ENCODE peak calls at places on chromosome 2, in six cellular contexts. One of them, this sample, is unnamed. For H3K4me1, the result is how much of the 10 kb centered on the place peaks cover.

GRCh38 chr2:230671117-230671516 is 41.5 kb upstream of the CAB39 start:
- DNase-seq in HCT116: no peak
- DNase-seq in GM23338: no peak
- DNase-seq in SK-N-SH: no peak
- DNase-seq in neural progenitor cell: no peak
- DNase-seq in OCI-LY7: no peak
- DNase-seq in this sample: no peak

GRCh38 chr2:229313591-229313990 is 42.5 kb upstream of the PID1 start:
- DNase-seq in HCT116: no peak
- DNase-seq in GM23338: no peak
- DNase-seq in SK-N-SH: no peak
- DNase-seq in neural progenitor cell: no peak
- DNase-seq in OCI-LY7: no peak
- DNase-seq in this sample: no peak

GRCh38 chr2:205609036-205609607 is 73.2 kb upstream of the NRP2 start:
- DNase-seq in HCT116: no peak
- DNase-seq in GM23338: no peak
- DNase-seq in SK-N-SH: no peak
- DNase-seq in neural progenitor cell: no peak
- DNase-seq in OCI-LY7: no peak
- DNase-seq in this sample: no peak

GRCh38 chr2:16025211-16025875 is 85.0 kb downstream of the MYCN start:
- DNase-seq in HCT116: no peak
- DNase-seq in GM23338: no peak
- DNase-seq in SK-N-SH: no peak
- DNase-seq in neural progenitor cell: no peak
- DNase-seq in OCI-LY7: no peak
- DNase-seq in this sample: no peak

GRCh38 chr2:137383391-137383790 is 580.9 kb upstream of the HNMT start:
- DNase-seq in HCT116: no peak
- DNase-seq in GM23338: peak
- DNase-seq in SK-N-SH: no peak
- DNase-seq in neural progenitor cell: peak
- DNase-seq in OCI-LY7: peak
- DNase-seq in this sample: no peak

GRCh38 chr2:144367030-144367429 is 152.9 kb downstream of the ZEB2 start:
- DNase-seq in HCT116: no peak
- DNase-seq in GM23338: no peak
- DNase-seq in SK-N-SH: no peak
- DNase-seq in neural progenitor cell: no peak
- DNase-seq in OCI-LY7: no peak
- DNase-seq in this sample: no peak

GRCh38 chr2:1625281-1626001 is 118.9 kb downstream of the PXDN start:
- DNase-seq in HCT116: peak
- DNase-seq in GM23338: peak
- DNase-seq in SK-N-SH: peak
- DNase-seq in neural progenitor cell: peak
- DNase-seq in OCI-LY7: no peak
- DNase-seq in this sample: peak

GRCh38 chr2:19971691-19972090 is 18.2 kb downstream of the WDR35 start:
- DNase-seq in HCT116: no peak
- DNase-seq in GM23338: no peak
- DNase-seq in SK-N-SH: no peak
- DNase-seq in neural progenitor cell: no peak
- DNase-seq in OCI-LY7: no peak
- DNase-seq in this sample: no peak

GRCh38 chr2:62801814-62802524 is 96.5 kb downstream of the EHBP1 start:
- DNase-seq in HCT116: no peak
- DNase-seq in GM23338: peak
- DNase-seq in SK-N-SH: no peak
- DNase-seq in neural progenitor cell: peak
- DNase-seq in OCI-LY7: peak
- DNase-seq in this sample: no peak

GRCh38 chr2:112656679-112657078 is 10.9 kb downstream of the SLC20A1 start:
- DNase-seq in HCT116: no peak
- DNase-seq in GM23338: no peak
- DNase-seq in SK-N-SH: no peak
- DNase-seq in neural progenitor cell: no peak
- DNase-seq in OCI-LY7: no peak
- DNase-seq in this sample: no peak

GRCh38 chr2:26316041-26316440 is 29.9 kb upstream of the SELENOI start:
- DNase-seq in HCT116: peak
- DNase-seq in GM23338: peak
- DNase-seq in SK-N-SH: peak
- DNase-seq in neural progenitor cell: peak
- DNase-seq in OCI-LY7: peak
- DNase-seq in this sample: no peak

GRCh38 chr2:117621330-117621729 is 193.2 kb upstream of the DDX18 start:
- DNase-seq in HCT116: no peak
- DNase-seq in GM23338: no peak
- DNase-seq in SK-N-SH: no peak
- DNase-seq in neural progenitor cell: no peak
- DNase-seq in OCI-LY7: no peak
- DNase-seq in this sample: no peak

GRCh38 chr2:237177052-237177451 is 91.4 kb downstream of the COPS8 start:
- DNase-seq in HCT116: no peak
- DNase-seq in GM23338: no peak
- DNase-seq in SK-N-SH: no peak
- DNase-seq in neural progenitor cell: no peak
- DNase-seq in OCI-LY7: no peak
- DNase-seq in this sample: no peak

GRCh38 chr2:234181128-234181527 is 130.6 kb downstream of the SPP2 start:
- DNase-seq in HCT116: no peak
- DNase-seq in GM23338: no peak
- DNase-seq in SK-N-SH: no peak
- DNase-seq in neural progenitor cell: no peak
- DNase-seq in OCI-LY7: no peak
- DNase-seq in this sample: no peak

GRCh38 chr2:192267484-192267883 is 72.8 kb upstream of the TMEFF2 start:
- DNase-seq in HCT116: no peak
- DNase-seq in GM23338: no peak
- DNase-seq in SK-N-SH: no peak
- DNase-seq in neural progenitor cell: no peak
- DNase-seq in OCI-LY7: no peak
- DNase-seq in this sample: no peak

GRCh38 chr2:105681927-105682326 is 62.8 kb upstream of the NCK2 start:
- DNase-seq in HCT116: no peak
- DNase-seq in GM23338: no peak
- DNase-seq in SK-N-SH: no peak
- DNase-seq in neural progenitor cell: no peak
- DNase-seq in OCI-LY7: no peak
- DNase-seq in this sample: no peak

GRCh38 chr2:19897623-19898245 is 4.0 kb downstream of the TTC32 start:
- DNase-seq in HCT116: no peak
- DNase-seq in GM23338: no peak
- DNase-seq in SK-N-SH: no peak
- DNase-seq in neural progenitor cell: no peak
- DNase-seq in OCI-LY7: no peak
- DNase-seq in this sample: no peak

GRCh38 chr2:47373747-47374146 is 29.2 kb upstream of the MSH2 start:
- DNase-seq in HCT116: no peak
- DNase-seq in GM23338: peak
- DNase-seq in SK-N-SH: peak
- DNase-seq in neural progenitor cell: peak
- DNase-seq in OCI-LY7: peak
- DNase-seq in this sample: peak

GRCh38 chr2:156958374-156958773 is 299.1 kb upstream of the GALNT5 start:
- DNase-seq in HCT116: no peak
- DNase-seq in GM23338: no peak
- DNase-seq in SK-N-SH: no peak
- DNase-seq in neural progenitor cell: no peak
- DNase-seq in OCI-LY7: no peak
- DNase-seq in this sample: no peak

GRCh38 chr2:226800941-226801784 is 1.5 kb upstream of the IRS1 start:
- DNase-seq in HCT116: no peak
- DNase-seq in GM23338: peak
- DNase-seq in SK-N-SH: peak
- DNase-seq in neural progenitor cell: peak
- DNase-seq in OCI-LY7: peak
- DNase-seq in this sample: peak

GRCh38 chr2:12884713-12885282 is 168.1 kb downstream of the TRIB2 start:
- DNase-seq in HCT116: peak
- DNase-seq in GM23338: no peak
- DNase-seq in SK-N-SH: no peak
- DNase-seq in neural progenitor cell: no peak
- DNase-seq in OCI-LY7: no peak
- DNase-seq in this sample: no peak

GRCh38 chr2:148602918-148603561 is 41.5 kb upstream of the EPC2 start:
- DNase-seq in HCT116: no peak
- DNase-seq in GM23338: no peak
- DNase-seq in SK-N-SH: no peak
- DNase-seq in neural progenitor cell: no peak
- DNase-seq in OCI-LY7: no peak
- DNase-seq in this sample: no peak

GRCh38 chr2:212832211-212833195 is 293.9 kb upstream of the ERBB4 start:
- DNase-seq in HCT116: no peak
- DNase-seq in GM23338: no peak
- DNase-seq in SK-N-SH: peak
- DNase-seq in neural progenitor cell: no peak
- DNase-seq in OCI-LY7: no peak
- DNase-seq in this sample: no peak

GRCh38 chr2:223943561-223944008 is 1.6 kb downstream of the WDFY1 start:
- DNase-seq in HCT116: no peak
- DNase-seq in GM23338: no peak
- DNase-seq in SK-N-SH: peak
- DNase-seq in neural progenitor cell: no peak
- DNase-seq in OCI-LY7: no peak
- DNase-seq in this sample: peak

GRCh38 chr2:45264227-45265225 is 255.3 kb upstream of the SIX2 start:
- DNase-seq in HCT116: no peak
- DNase-seq in GM23338: peak
- DNase-seq in SK-N-SH: no peak
- DNase-seq in neural progenitor cell: no peak
- DNase-seq in OCI-LY7: no peak
- DNase-seq in this sample: no peak
- TF ChIP-seq EZH2phosphoT487 in HCT116: no peak
- TF ChIP-seq EZH2phosphoT487 in GM23338: no peak
- TF ChIP-seq EZH2phosphoT487 in SK-N-SH: no peak
- TF ChIP-seq EZH2phosphoT487 in neural progenitor cell: no peak
- TF ChIP-seq EZH2phosphoT487 in OCI-LY7: no peak
- TF ChIP-seq EZH2phosphoT487 in this sample: no peak

GRCh38 chr2:239327536-239328305 is 73.1 kb downstream of the HDAC4 start:
- DNase-seq in HCT116: no peak
- DNase-seq in GM23338: no peak
- DNase-seq in SK-N-SH: no peak
- DNase-seq in neural progenitor cell: no peak
- DNase-seq in OCI-LY7: no peak
- DNase-seq in this sample: no peak
- H3K4me1 ChIP-seq in HCT116: under half
- H3K4me1 ChIP-seq in GM23338: under half
- H3K4me1 ChIP-seq in SK-N-SH: under half
- H3K4me1 ChIP-seq in neural progenitor cell: under half
- H3K4me1 ChIP-seq in OCI-LY7: under half
- H3K4me1 ChIP-seq in this sample: half or more

DNA sequence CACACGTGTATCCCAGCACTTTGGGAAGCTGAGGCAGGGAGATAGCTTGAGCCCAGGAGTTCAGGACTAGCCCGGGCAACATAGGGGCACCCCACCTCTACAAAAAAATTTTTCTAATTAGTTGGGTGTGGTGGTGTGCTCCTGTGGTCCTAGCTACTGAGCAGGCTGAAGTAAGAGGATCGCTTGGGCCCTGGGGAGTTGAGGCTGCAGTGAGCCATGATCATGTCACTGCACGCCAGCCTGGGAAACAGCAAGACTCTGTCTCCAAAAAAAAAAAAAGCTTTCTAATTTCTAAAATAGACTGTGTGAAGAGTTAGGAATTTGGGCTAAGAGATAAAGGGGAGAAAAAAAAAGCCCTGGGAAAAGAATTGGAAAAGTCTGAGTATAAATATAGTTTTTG is 51.9 kb upstream of the NAB1 start:
- DNase-seq in HCT116: no peak
- DNase-seq in GM23338: no peak
- DNase-seq in SK-N-SH: no peak
- DNase-seq in neural progenitor cell: no peak
- DNase-seq in OCI-LY7: no peak
- DNase-seq in this sample: no peak
- H3K27ac ChIP-seq in HCT116: no peak
- H3K27ac ChIP-seq in GM23338: no peak
- H3K27ac ChIP-seq in SK-N-SH: no peak
- H3K27ac ChIP-seq in neural progenitor cell: no peak
- H3K27ac ChIP-seq in OCI-LY7: no peak
- H3K27ac ChIP-seq in this sample: no peak

GRCh38 chr2:238895901-238896600 is 48.2 kb downstream of the TWIST2 start:
- DNase-seq in HCT116: no peak
- DNase-seq in GM23338: peak
- DNase-seq in SK-N-SH: no peak
- DNase-seq in neural progenitor cell: peak
- DNase-seq in OCI-LY7: no peak
- DNase-seq in this sample: peak
- TF ChIP-seq EZH2phosphoT487 in HCT116: no peak
- TF ChIP-seq EZH2phosphoT487 in GM23338: no peak
- TF ChIP-seq EZH2phosphoT487 in SK-N-SH: no peak
- TF ChIP-seq EZH2phosphoT487 in neural progenitor cell: no peak
- TF ChIP-seq EZH2phosphoT487 in OCI-LY7: no peak
- TF ChIP-seq EZH2phosphoT487 in this sample: no peak

DNA sequence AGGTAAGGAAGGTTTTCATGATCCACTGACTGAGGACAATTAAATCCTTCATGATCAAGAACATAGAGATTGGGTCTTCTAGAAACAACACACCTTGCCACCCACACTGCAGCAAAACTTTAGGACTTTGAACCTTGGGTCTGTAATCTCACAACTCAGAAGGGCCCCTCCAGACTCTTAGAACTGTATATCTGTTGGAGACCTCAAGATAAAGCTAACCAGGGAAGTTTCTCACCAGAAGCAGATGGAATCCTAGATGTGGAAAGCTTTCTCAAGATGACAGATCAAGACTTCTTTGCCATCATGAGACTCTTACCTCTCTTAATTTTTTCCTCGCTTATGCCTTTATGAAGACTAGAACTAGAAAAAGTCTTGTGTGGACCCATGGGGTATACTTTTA is 42.5 kb upstream of the MAT2A start:
- DNase-seq in HCT116: no peak
- DNase-seq in GM23338: no peak
- DNase-seq in SK-N-SH: no peak
- DNase-seq in neural progenitor cell: no peak
- DNase-seq in OCI-LY7: no peak
- DNase-seq in this sample: no peak
- H3K4me1 ChIP-seq in HCT116: half or more
- H3K4me1 ChIP-seq in GM23338: under half
- H3K4me1 ChIP-seq in SK-N-SH: under half
- H3K4me1 ChIP-seq in neural progenitor cell: under half
- H3K4me1 ChIP-seq in OCI-LY7: under half
- H3K4me1 ChIP-seq in this sample: under half

DNA sequence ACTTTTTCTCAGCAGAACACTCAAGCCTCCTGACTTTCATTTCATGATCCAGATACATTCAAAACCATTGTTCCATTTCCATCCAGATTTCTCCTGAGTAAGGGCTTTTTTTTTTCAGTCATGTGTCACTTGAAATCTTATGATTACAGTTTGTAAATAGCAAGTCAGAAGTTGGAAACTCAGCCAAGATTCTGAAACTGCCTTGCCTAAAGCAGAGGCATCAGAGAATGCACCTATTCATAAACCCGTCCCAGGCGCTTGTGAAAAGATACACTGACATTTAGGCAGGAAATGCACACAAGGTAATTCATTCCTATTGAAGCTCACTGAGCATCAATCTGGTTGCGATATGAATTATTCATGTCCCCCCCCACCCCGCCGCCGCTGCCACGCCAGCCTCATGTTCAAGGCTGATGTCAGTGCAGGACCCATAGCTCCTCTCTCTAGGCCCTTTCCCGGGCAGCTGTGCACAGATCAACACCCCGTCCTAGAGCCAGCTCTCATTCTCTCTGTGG is 30.4 kb upstream of the MGAT4A start:
- DNase-seq in HCT116: no peak
- DNase-seq in GM23338: peak
- DNase-seq in SK-N-SH: no peak
- DNase-seq in neural progenitor cell: no peak
- DNase-seq in OCI-LY7: peak
- DNase-seq in this sample: no peak
- H3K27ac ChIP-seq in HCT116: no peak
- H3K27ac ChIP-seq in GM23338: no peak
- H3K27ac ChIP-seq in SK-N-SH: no peak
- H3K27ac ChIP-seq in neural progenitor cell: no peak
- H3K27ac ChIP-seq in OCI-LY7: peak
- H3K27ac ChIP-seq in this sample: no peak